ENCODE peak calls at places on chromosomes 13 and 19, in six cellular contexts. P is fibroblast of mammary gland; D is heart left ventricle; B is HepG2; A is CD4-positive, CD25-positive, alpha-beta regulatory T cell; R is OCI-LY7. G is an unnamed sample.

GRCh38 chr13:112992931-112993700 is 24.1 kb downstream of the MCF2L start:
- DNase-seq in P (no peak), D (no peak), B (no peak), A (no peak), R (no peak), G (no peak)

GRCh38 chr19:40453151-40453735 is 9.1 kb upstream of the SERTAD3 start:
- DNase-seq in P (no peak), D (no peak), B (no peak), A (no peak), R (no peak), G (no peak)

GRCh38 chr19:31054430-31054829 is 294.8 kb downstream of the TSHZ3 start:
- DNase-seq in P (peak), D (peak), B (no peak), A (no peak), R (peak), G (peak)

GRCh38 chr13:40206241-40207109 is 460.0 kb downstream of the FOXO1 start:
- DNase-seq in P (peak), D (no peak), B (no peak), A (peak), R (peak), G (peak)

GRCh38 chr13:94657167-94657566 is 55.2 kb downstream of the SOX21 start:
- DNase-seq in P (peak), D (no peak), B (no peak), A (no peak), R (no peak), G (peak)

GRCh38 chr19:8585894-8586750 is 8.9 kb upstream of the MYO1F start:
- DNase-seq in P (no peak), D (no peak), B (peak), A (peak), R (peak), G (peak)

GRCh38 chr19:843180-843835 is 2.5 kb downstream of the PRTN3 start:
- DNase-seq in P (no peak), D (no peak), B (no peak), A (no peak), R (no peak), G (no peak)

GRCh38 chr19:39160889-39161672 is 35.5 kb downstream of the PAK4 start:
- DNase-seq in P (peak), D (no peak), B (no peak), A (no peak), R (no peak), G (no peak)

GRCh38 chr13:109704771-109705628 is 81.4 kb downstream of the IRS2 start:
- DNase-seq in P (peak), D (peak), B (no peak), A (no peak), R (no peak), G (peak)

GRCh38 chr13:95546919-95547318 is 5.6 kb upstream of the CLDN10 start:
- DNase-seq in P (no peak), D (no peak), B (no peak), A (no peak), R (no peak), G (no peak)

GRCh38 chr19:51417107-51417806 is at the start of gene SIGLEC10:
- DNase-seq in P (peak), D (peak), B (no peak), A (no peak), R (peak), G (no peak)

GRCh38 chr19:18496167-18496979 is 25.5 kb downstream of the ELL start:
- DNase-seq in P (peak), D (no peak), B (peak), A (peak), R (no peak), G (peak)

GRCh38 chr13:112587359-112587766 is 590 bp downstream of the TUBGCP3 start:
- DNase-seq in P (peak), D (peak), B (peak), A (peak), R (peak), G (peak)

GRCh38 chr13:113860051-113860471 is 3.8 kb downstream of the GAS6 start:
- DNase-seq in P (no peak), D (no peak), B (peak), A (no peak), R (no peak), G (no peak)

GRCh38 chr13:29791997-29792775 is 58.2 kb downstream of the UBL3 start:
- DNase-seq in P (no peak), D (no peak), B (no peak), A (no peak), R (no peak), G (peak)

GRCh38 chr19:47112166-47112663 is 1.4 kb downstream of the ZC3H4 start:
- DNase-seq in P (peak), D (peak), B (peak), A (peak), R (peak), G (peak)

GRCh38 chr19:8490395-8490760 is 12.1 kb downstream of the PRAM1 start:
- DNase-seq in P (no peak), D (no peak), B (no peak), A (no peak), R (no peak), G (no peak)

GRCh38 chr13:105139048-105139379 is 1396.4 kb downstream of the EFNB2 start:
- DNase-seq in P (no peak), D (no peak), B (no peak), A (no peak), R (no peak), G (no peak)

DNA sequence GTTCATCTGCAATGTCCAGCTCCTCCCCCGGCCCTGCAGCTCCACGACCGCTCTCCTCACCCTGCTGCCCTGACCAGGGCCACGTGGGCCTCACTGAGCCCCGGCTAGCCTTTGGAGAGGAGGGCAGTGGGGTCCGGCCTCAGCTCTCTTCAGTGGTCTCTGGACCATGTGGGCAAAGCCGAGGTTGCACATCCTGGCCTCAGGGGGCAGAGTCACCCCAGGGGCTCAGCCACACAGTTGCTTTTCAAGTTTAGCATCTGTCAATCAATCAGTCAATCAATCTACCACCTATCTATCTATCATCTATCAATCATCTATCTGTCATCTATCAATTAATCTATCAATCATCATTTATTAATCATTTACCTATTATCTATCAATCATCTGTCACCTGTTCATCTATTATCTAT is 3.0 kb upstream of the DIRAS1 start:
- DNase-seq in P (no peak), D (no peak), B (no peak), A (no peak), R (no peak), G (no peak)
- H3K4me3 ChIP-seq in P (no peak), D (no peak), B (no peak), A (no peak), R (no peak), G (no peak)

GRCh38 chr19:55228015-55228391 is 560 bp downstream of the TMEM86B start:
- DNase-seq in P (no peak), D (peak), B (no peak), A (no peak), R (no peak), G (no peak)
- H3K4me3 ChIP-seq in P (no peak), D (no peak), B (peak), A (no peak), R (no peak), G (no peak)

DNA sequence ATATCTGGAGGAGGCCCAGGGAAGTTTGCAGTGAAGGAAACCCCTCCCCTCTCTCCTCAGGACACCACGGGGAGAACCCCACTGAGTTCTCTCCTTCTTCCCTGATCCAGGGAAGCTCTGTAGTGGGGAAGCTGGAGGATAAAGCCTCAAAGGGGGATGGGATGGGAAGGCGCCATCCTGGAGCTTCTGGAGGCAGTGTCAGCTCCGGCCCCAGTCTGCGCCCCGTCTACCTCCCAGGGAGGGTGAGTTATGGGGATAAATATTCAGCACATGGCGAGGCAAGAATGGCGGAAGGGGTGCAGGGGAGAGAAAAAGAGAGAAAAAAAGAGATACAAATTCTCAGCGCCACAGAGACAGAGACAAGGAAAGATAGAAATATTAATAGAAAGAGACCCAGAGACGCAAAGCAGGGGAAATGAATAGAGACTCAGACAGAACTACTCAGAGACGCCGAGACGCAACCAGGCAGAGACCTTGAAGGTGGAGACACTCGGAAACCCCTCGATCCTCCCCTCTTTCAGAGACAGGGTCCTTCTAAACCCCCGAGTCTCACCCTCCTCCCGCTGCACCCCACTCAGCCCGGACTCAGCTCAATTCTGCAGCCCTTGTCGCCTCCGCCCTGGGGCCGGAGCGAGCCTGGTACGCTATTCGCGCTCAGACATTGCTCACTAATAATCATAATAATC is 23.6 kb downstream of the OLFM2 start:
- DNase-seq in P (no peak), D (no peak), B (no peak), A (no peak), R (no peak), G (no peak)
- H3K4me3 ChIP-seq in P (no peak), D (peak), B (no peak), A (no peak), R (no peak), G (no peak)

GRCh38 chr19:34269489-34269888 is 15.1 kb downstream of the GARRE1 start:
- DNase-seq in P (no peak), D (no peak), B (no peak), A (no peak), R (peak), G (no peak)
- H3K4me3 ChIP-seq in P (no peak), D (peak), B (no peak), A (peak), R (peak), G (no peak)

DNA sequence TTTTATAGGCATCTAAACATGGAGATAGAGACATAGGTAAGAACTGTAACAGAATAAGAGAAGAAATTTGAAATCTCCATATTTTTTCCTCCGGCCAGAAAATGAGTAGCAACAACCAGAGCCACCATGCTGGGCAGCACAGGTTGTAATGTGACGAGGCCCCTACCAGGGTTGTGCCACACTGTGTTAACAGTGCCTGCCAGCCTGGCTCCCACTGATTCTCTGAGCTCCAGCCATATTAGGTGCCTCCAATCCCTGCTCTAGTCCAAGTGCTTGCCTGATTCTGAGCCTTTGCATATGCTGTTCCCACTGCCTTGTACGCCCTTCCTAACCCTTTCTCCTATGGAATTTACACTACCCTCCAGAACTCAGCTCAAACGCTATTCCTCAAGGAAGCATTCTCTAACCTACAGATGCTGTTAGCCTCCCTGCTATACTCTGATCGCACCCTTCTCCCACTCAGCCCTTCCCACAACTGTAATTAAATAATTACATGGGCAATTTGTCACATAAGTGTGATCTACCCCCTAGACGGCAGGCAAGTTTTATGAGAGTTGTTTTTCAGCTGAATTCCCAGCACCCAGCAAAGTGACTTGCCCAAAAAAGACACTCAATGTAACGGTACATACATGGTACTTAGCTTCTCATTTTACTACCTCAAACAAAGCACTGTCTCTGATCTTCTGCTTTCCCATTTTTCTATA is 37.6 kb upstream of the STARD13 start:
- DNase-seq in P (no peak), D (no peak), B (no peak), A (no peak), R (no peak), G (no peak)
- H3K4me3 ChIP-seq in P (no peak), D (no peak), B (no peak), A (no peak), R (no peak), G (no peak)

DNA sequence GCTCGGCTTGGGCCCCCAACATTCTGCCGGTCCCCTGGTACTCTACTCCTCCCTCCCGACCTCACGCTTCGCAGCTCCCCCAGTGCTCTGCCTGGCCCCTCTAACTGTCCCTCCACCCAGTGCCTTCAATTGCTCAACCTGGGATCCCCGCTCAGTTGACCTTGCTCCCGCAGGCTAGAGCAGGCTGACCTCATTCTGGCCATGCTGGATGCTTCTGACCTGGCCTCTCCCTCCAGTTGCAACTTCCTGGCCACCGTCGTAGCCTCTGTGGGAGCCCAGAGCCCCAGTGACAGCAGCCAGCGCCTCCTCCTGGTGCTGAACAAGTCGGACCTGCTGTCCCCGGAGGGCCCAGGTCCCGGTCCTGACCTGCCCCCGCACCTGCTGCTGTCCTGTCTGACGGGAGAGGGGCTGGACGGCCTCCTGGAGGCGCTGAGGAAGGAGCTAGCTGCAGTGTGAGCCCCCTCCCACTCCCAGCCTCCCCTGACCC is 3.6 kb downstream of the GTPBP3 start:
- DNase-seq in P (no peak), D (no peak), B (peak), A (no peak), R (no peak), G (no peak)
- H3K4me3 ChIP-seq in P (no peak), D (no peak), B (no peak), A (no peak), R (no peak), G (no peak)

G was measured in cardiac fibroblast.